ENCODE peak calls at places on chromosomes 13 and 19, in seven cellular contexts. K, U, B, J, M, S and C are unnamed samples.

GRCh38 chr19:52516191-52516590 is 11.3 kb upstream of the ZNF808 start:
- DNase-seq in B (no peak), U (no peak), M (no peak), S (no peak), K (no peak), J (no peak), C (no peak)

GRCh38 chr19:9791552-9792181 is 23.1 kb upstream of the ZNF846 start:
- DNase-seq in S (peak), M (peak), K (peak), B (peak), J (peak), U (peak), C (peak)

GRCh38 chr13:112782433-112783010 is 92.7 kb downstream of the ATP11A start:
- DNase-seq in B (no peak), U (no peak), S (no peak), J (no peak), M (no peak), K (no peak), C (no peak)

GRCh38 chr19:45130888-45131615 is 29.7 kb downstream of the NKPD1 start:
- DNase-seq in J (no peak), M (no peak), B (no peak), U (no peak), K (no peak), S (peak), C (no peak)

GRCh38 chr13:113123226-113124150 is 889 bp downstream of the F10 start:
- DNase-seq in B (no peak), M (no peak), K (no peak), S (no peak), J (no peak), U (peak), C (no peak)

GRCh38 chr13:35599385-35599784 is 122.9 kb upstream of the MAB21L1 start:
- DNase-seq in U (no peak), S (no peak), M (no peak), J (no peak), B (no peak), K (no peak), C (no peak)

GRCh38 chr13:41054212-41054877 is 7.0 kb upstream of the WBP4 start:
- DNase-seq in S (peak), B (peak), M (peak), U (no peak), K (no peak), J (peak), C (peak)

GRCh38 chr13:21826214-21827015 is 155.5 kb downstream of the FGF9 start:
- DNase-seq in B (no peak), K (no peak), J (no peak), U (no peak), S (no peak), M (no peak), C (no peak)

GRCh38 chr13:30276178-30276577 is 31.2 kb downstream of the KATNAL1 start:
- DNase-seq in K (no peak), M (no peak), S (no peak), U (no peak), J (no peak), B (no peak), C (no peak)

GRCh38 chr19:35585844-35586243 is at the start of gene PMIS2:
- DNase-seq in S (peak), J (peak), U (no peak), M (no peak), B (no peak), K (no peak), C (no peak)

GRCh38 chr19:47158367-47158791 is 27.7 kb downstream of the SAE1 start:
- DNase-seq in J (no peak), M (no peak), S (no peak), K (no peak), B (peak), U (no peak), C (no peak)

GRCh38 chr13:31209172-31209818 is 9.5 kb downstream of the B3GLCT start:
- DNase-seq in K (no peak), B (no peak), U (no peak), S (no peak), M (no peak), J (peak), C (no peak)

GRCh38 chr13:114022876-114023275 is 49.0 kb upstream of the C13orf46 start:
- DNase-seq in J (no peak), K (no peak), U (no peak), M (no peak), B (no peak), S (no peak), C (no peak)

GRCh38 chr13:113001251-113002140 is 32.5 kb downstream of the MCF2L start:
- DNase-seq in K (peak), S (no peak), U (no peak), M (no peak), J (no peak), B (peak), C (peak)

GRCh38 chr19:7655581-7655980 is 13.3 kb upstream of the RETN start:
- DNase-seq in K (no peak), B (no peak), J (no peak), S (no peak), M (no peak), U (no peak), C (no peak)

GRCh38 chr19:947707-948533 is 22.1 kb downstream of the ARID3A start:
- DNase-seq in S (no peak), K (peak), B (peak), J (no peak), M (no peak), U (peak), C (no peak)

GRCh38 chr19:19010551-19010950 is 22.8 kb downstream of the SUGP2 start:
- DNase-seq in J (no peak), M (no peak), K (no peak), U (no peak), B (no peak), S (no peak), C (no peak)

GRCh38 chr19:3975637-3976087 is 4.8 kb upstream of the DAPK3 start:
- DNase-seq in M (no peak), B (no peak), K (no peak), S (no peak), J (no peak), U (no peak), C (no peak)

GRCh38 chr19:42280761-42281174 is 11.7 kb downstream of the CIC start:
- DNase-seq in M (no peak), J (peak), S (no peak), B (peak), U (no peak), K (no peak), C (no peak)

GRCh38 chr13:59687028-59687427 is 476.7 kb downstream of the DIAPH3 start:
- DNase-seq in U (no peak), K (no peak), B (no peak), J (no peak), S (no peak), M (no peak), C (no peak)

GRCh38 chr19:35736913-35737886 is 5.1 kb downstream of the IGFLR1 start:
- DNase-seq in K (no peak), J (no peak), M (no peak), S (peak), B (no peak), U (no peak), C (no peak)

GRCh38 chr13:40657961-40658360 is 8.5 kb downstream of the FOXO1 start:
- DNase-seq in S (no peak), U (no peak), K (no peak), J (peak), B (no peak), M (no peak), C (no peak)

GRCh38 chr19:32387701-32388392 is 17.7 kb upstream of the DPY19L3 start:
- DNase-seq in K (no peak), M (peak), U (no peak), B (peak), J (peak), S (no peak), C (no peak)

GRCh38 chr19:37172368-37173366 is at the start of gene ZNF585A:
- DNase-seq in J (peak), K (peak), S (peak), M (peak), U (peak), B (peak), C (peak)
- TF ChIP-seq CTCF in J (peak), K (peak), S (no peak), M (no peak), U (no peak), B (no peak), C (peak)

DNA sequence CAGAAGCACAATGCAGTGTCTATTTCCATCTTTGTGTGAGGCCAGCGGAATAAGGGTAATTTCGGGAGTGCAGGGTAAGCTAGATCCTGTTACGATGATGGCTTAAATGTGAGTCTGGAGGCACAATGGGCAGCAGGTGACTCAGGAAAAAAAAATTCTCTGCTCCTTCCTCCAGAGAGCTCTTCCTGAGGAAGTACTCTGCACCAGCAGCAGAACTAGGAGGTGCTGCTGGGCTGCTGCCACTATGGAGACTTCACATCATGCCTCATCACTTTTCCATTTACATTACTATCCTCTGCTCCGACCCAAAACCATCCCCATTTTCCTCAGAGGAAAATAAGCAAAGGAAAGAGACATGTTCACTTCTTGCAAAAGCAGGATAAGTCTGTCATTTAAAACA is 282.0 kb downstream of the DNAJC15 start:
- DNase-seq in U (no peak), S (no peak), B (no peak), M (no peak), K (no peak), J (peak), C (no peak)
- TF ChIP-seq CTCF in U (no peak), S (no peak), B (no peak), M (no peak), K (no peak), J (no peak), C (no peak)

GRCh38 chr13:79405831-79406596 is at the start of gene RBM26:
- DNase-seq in K (peak), U (peak), S (peak), J (peak), M (peak), B (peak), C (peak)
- TF ChIP-seq CTCF in K (no peak), U (no peak), S (no peak), J (peak), M (no peak), B (no peak), C (no peak)

GRCh38 chr13:50123862-50124535 is 108.8 kb downstream of the KCNRG start:
- DNase-seq in B (peak), U (peak), J (peak), S (peak), K (peak), M (peak), C (no peak)
- TF ChIP-seq CTCF in B (no peak), U (no peak), J (no peak), S (no peak), K (no peak), M (no peak), C (peak)

GRCh38 chr19:12629215-12629614 is 18.5 kb downstream of the ZNF791 start:
- DNase-seq in K (no peak), U (no peak), S (no peak), M (no peak), B (no peak), J (no peak), C (no peak)
- TF ChIP-seq CTCF in K (no peak), U (no peak), S (no peak), M (no peak), B (no peak), J (no peak), C (no peak)